ENCODE peak calls at places on chromosomes 3 and 15, in five cellular contexts. V, O, L, J and M are unnamed samples.

GRCh38 chr15:77186518-77187095 is 115.7 kb upstream of the TSPAN3 start:
- DNase-seq in V (peak), O (peak), L (peak), J (no peak), M (peak)

GRCh38 chr3:99957086-99957821 is 139.6 kb downstream of the CMSS1 start:
- DNase-seq in V (no peak), O (no peak), L (no peak), J (no peak), M (no peak)

GRCh38 chr3:114941626-114942309 is 205.3 kb downstream of the ZBTB20 start:
- DNase-seq in V (no peak), O (no peak), L (no peak), J (no peak), M (no peak)

GRCh38 chr15:81292516-81293001 is 31.4 kb downstream of the STARD5 start:
- DNase-seq in V (peak), O (no peak), L (no peak), J (no peak), M (no peak)

GRCh38 chr3:194231840-194232832 is 96.2 kb downstream of the HES1 start:
- DNase-seq in V (no peak), O (no peak), L (no peak), J (no peak), M (no peak)

GRCh38 chr3:71728632-71729342 is 3.6 kb upstream of the EIF4E3 start:
- DNase-seq in V (peak), O (peak), L (no peak), J (peak), M (no peak)

GRCh38 chr3:87196879-87197278 is 30.2 kb upstream of the CHMP2B start:
- DNase-seq in V (no peak), O (no peak), L (no peak), J (no peak), M (no peak)

GRCh38 chr15:31236184-31237041 is 90.2 kb upstream of the KLF13 start:
- DNase-seq in V (peak), O (no peak), L (peak), J (no peak), M (peak)

GRCh38 chr3:156459434-156459833 is 95.5 kb downstream of the SSR3 start:
- DNase-seq in V (no peak), O (no peak), L (no peak), J (no peak), M (no peak)

GRCh38 chr3:120093119-120093922 is 926 bp downstream of the GSK3B start:
- DNase-seq in V (peak), O (peak), L (peak), J (peak), M (no peak)

GRCh38 chr15:55993804-55994539 is 560 bp upstream of the NEDD4 start:
- DNase-seq in V (no peak), O (no peak), L (peak), J (no peak), M (no peak)

GRCh38 chr15:69893863-69894262 is 203.9 kb downstream of the TLE3 start:
- DNase-seq in V (no peak), O (no peak), L (peak), J (no peak), M (no peak)

GRCh38 chr3:21260507-21260906 is 490.5 kb downstream of the ZNF385D start:
- DNase-seq in V (no peak), O (no peak), L (no peak), J (no peak), M (no peak)

GRCh38 chr15:70761931-70762468 is 1.4 kb downstream of the UACA start:
- DNase-seq in V (no peak), O (no peak), L (peak), J (no peak), M (no peak)

GRCh38 chr3:142209655-142210054 is 15.7 kb downstream of the GK5 start:
- DNase-seq in V (no peak), O (no peak), L (peak), J (no peak), M (no peak)

GRCh38 chr3:7144696-7145308 is 283.9 kb downstream of the GRM7 start:
- DNase-seq in V (peak), O (peak), L (no peak), J (no peak), M (peak)

GRCh38 chr3:81406318-81406717 is 355.1 kb downstream of the GBE1 start:
- DNase-seq in V (no peak), O (no peak), L (no peak), J (no peak), M (no peak)

GRCh38 chr3:187833799-187834578 is 88.7 kb upstream of the BCL6 start:
- DNase-seq in V (peak), O (no peak), L (no peak), J (no peak), M (no peak)

GRCh38 chr3:63674586-63674985 is 22.1 kb downstream of the SNTN start:
- DNase-seq in V (no peak), O (no peak), L (no peak), J (no peak), M (no peak)

GRCh38 chr15:68429691-68430470 is 2.1 kb downstream of the ITGA11 start:
- DNase-seq in V (no peak), O (no peak), L (no peak), J (no peak), M (no peak)

GRCh38 chr15:56286213-56286612 is 42.5 kb upstream of the RFX7 start:
- DNase-seq in V (no peak), O (no peak), L (no peak), J (no peak), M (peak)

DNA sequence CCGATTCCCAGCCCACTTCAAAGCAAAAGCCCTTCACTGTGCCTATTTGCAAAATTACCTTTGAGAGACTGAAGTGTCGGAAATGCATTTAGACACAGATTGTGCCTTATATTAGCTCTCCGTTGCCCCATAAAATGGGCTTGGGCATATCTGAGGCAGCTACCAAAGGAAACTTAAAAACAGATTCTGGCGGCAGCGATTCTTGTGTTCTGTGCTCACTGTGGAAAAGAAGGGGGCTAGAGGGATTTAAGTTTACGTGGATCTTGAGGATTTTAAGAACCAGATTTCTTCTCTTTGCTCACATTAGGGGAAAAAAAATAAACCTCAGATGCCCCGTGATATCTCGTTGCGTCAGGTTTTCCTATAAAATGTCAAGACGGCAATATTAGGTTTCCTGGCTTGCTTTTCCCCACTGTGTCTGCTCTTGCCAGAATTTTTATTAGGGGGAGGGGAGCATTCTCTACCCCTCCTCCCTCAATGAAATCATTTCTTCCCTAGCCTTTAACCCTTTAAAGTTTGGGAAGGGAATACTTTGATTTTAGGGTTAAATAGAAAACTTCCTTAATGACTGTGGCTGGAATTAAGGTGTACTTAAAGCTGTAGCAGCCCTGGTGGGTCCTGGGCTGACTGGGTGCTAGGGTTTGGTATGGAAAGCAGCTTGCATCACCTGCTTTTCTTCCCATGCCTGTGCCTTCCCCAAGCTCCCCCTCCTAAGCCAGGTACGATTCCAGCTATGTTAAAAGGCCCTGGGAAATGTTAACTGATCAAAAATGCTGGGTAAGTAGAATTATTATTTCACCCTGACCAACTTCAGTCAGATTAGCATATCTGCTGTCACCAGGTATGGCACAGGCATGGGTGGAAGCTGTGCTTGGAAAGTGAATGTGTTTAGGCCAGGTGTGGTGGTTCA is 73.8 kb downstream of the SMAD3 start:
- DNase-seq in V (no peak), O (no peak), L (no peak), J (no peak), M (no peak)
- H3K4me3 ChIP-seq in V (no peak), O (no peak), L (no peak), J (no peak), M (no peak)

GRCh38 chr3:18440053-18440768 is 15.1 kb upstream of the SATB1 start:
- DNase-seq in V (no peak), O (no peak), L (peak), J (no peak), M (no peak)
- H3K4me3 ChIP-seq in V (no peak), O (peak), L (no peak), J (no peak), M (no peak)

DNA sequence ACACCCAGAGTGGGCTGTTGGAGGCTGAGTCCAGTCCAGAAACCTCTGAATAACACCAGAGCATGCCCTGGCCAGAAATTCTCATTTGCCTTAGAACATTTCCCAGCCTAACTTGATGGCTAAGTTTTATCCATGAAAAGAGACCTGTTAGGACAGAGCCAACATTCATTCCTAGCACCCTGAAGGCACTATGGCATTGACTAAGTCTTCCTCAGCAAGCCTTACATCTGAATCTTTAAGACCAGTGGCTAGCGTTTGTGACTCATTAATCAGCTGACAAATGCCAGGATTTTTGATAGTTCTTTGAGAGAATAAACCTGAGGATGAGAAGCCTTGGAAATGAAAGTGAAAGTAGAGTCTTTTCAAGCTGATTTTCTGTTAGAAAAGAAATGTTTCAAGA is 1087.1 kb upstream of the ALCAM start:
- DNase-seq in V (no peak), O (no peak), L (peak), J (no peak), M (peak)
- H3K4me3 ChIP-seq in V (no peak), O (no peak), L (peak), J (no peak), M (peak)

DNA sequence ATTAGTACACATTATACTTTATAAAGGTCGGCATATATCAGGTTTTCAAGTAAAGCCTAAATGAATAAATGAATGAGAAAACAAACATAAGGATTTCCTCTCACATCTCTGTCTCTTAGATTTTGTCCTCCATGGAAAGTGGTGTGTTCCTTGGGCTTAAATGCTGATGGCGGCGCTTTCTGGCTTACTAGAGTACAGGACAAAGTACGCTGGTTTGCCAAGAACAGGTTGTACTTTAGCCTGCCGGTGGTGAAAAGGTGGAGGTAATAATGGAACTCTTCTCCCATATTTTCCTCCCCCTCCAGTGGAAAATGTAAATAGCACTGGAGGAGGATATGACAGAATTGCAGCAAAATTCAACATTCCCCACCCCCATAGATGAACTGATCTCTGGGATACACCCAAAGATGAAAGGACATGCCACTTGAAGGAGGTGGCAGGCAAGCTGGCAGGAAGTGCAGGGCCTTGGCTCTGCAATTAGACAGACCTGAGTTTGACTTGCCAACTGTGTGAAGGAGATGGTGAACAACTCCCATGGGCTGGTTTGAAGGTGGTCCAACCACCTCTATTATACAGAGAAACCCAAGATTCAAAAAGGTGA is 29.3 kb downstream of the CEP152 start:
- DNase-seq in V (no peak), O (peak), L (no peak), J (no peak), M (no peak)
- H3K4me3 ChIP-seq in V (no peak), O (no peak), L (no peak), J (no peak), M (no peak)

GRCh38 chr3:178479860-178480259 is 56.4 kb upstream of the KCNMB2 start:
- DNase-seq in V (peak), O (no peak), L (no peak), J (no peak), M (no peak)
- H3K4me3 ChIP-seq in V (no peak), O (no peak), L (no peak), J (no peak), M (no peak)

GRCh38 chr3:170909129-170909903 is 879 bp upstream of the EIF5A2 start:
- DNase-seq in V (no peak), O (no peak), L (peak), J (no peak), M (no peak)
- H3K4me3 ChIP-seq in V (no peak), O (no peak), L (no peak), J (no peak), M (no peak)

GRCh38 chr3:4864503-4864902 is 114.7 kb upstream of the BHLHE40 start:
- DNase-seq in V (no peak), O (no peak), L (peak), J (peak), M (no peak)

GRCh38 chr3:4865714-4866113 is 113.5 kb upstream of the BHLHE40 start:
- DNase-seq in V (no peak), O (no peak), L (peak), J (no peak), M (no peak)

GRCh38 chr3:4859788-4860187 is 119.4 kb upstream of the BHLHE40 start:
- DNase-seq in V (no peak), O (no peak), L (no peak), J (no peak), M (no peak)

GRCh38 chr3:4866841-4867240 is 112.4 kb upstream of the BHLHE40 start:
- DNase-seq in V (no peak), O (no peak), L (peak), J (no peak), M (no peak)

DNA sequence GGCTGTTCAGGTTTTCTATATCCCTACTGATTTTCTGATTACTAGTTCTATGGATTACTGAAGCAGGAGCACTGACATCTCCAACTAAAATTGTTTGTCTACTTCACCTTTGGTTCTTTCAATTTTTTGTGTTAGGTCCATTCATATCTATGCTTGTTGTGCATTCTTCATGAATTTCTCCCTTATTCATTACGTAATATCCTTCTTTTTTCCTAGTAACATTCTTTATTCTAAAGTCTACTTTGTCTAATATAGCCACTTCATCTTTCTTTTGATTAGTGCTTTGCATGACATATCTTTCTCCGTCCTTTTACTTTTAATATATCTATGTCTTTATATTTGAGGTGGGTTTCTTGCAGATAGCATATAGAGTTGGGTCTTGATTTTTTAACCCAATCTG is 116.3 kb upstream of the BHLHE40 start:
- DNase-seq in V (no peak), O (no peak), L (no peak), J (no peak), M (no peak)
- H3K4me3 ChIP-seq in V (no peak), O (no peak), L (no peak), J (no peak), M (no peak)